ENCODE peak calls at places on chromosomes 12 and 14, in eight cellular contexts. I is cerebellar cortex; T is fibroblast of pulmonary artery; C is epithelial cell of prostate; K is iris pigment epithelial cell; F is mucosa of descending colon; W is T-helper 1 cell; Y is stimulated activated CD4-positive, alpha-beta T cell treated with anti-CD3 and anti-CD28 coated beads, Interleukin-12 subunit alpha, Interleukin-12 subunit beta, amount 100 ng/mL, for 4 hours. S is an unnamed sample.

GRCh38 chr12:50986961-50987737 is 34.8 kb downstream of the HIGD1C start:
- DNase-seq in I (peak), T (peak), C (no peak), K (peak), F (no peak), W (peak), Y (no peak), S (no peak)

GRCh38 chr12:116092776-116093175 is 184.7 kb downstream of the MED13L start:
- DNase-seq in I (no peak), T (no peak), C (no peak), K (no peak), F (no peak), W (no peak), Y (no peak), S (no peak)

GRCh38 chr14:89669209-89669608 is 252.2 kb upstream of the FOXN3 start:
- DNase-seq in I (no peak), T (no peak), C (no peak), K (no peak), F (peak), W (no peak), Y (no peak), S (no peak)

GRCh38 chr14:54565236-54566151 is 1.4 kb upstream of the SAMD4A start:
- DNase-seq in I (peak), T (peak), C (no peak), K (peak), F (peak), W (peak), Y (peak), S (peak)

GRCh38 chr12:126891789-126892188 is 1375.2 kb upstream of the TMEM132C start:
- DNase-seq in I (no peak), T (no peak), C (no peak), K (no peak), F (no peak), W (no peak), Y (no peak), S (no peak)

GRCh38 chr14:24079521-24080141 is 8.3 kb downstream of the CPNE6 start:
- DNase-seq in I (peak), T (no peak), C (no peak), K (no peak), F (no peak), W (no peak), Y (no peak), S (no peak)

GRCh38 chr12:77133566-77133965 is 68.2 kb upstream of the E2F7 start:
- DNase-seq in I (no peak), T (peak), C (no peak), K (peak), F (peak), W (no peak), Y (no peak), S (no peak)

GRCh38 chr12:29639893-29640495 is 142.5 kb upstream of the OVCH1 start:
- DNase-seq in I (no peak), T (peak), C (no peak), K (no peak), F (no peak), W (no peak), Y (no peak), S (peak)

GRCh38 chr12:82144505-82144904 is 213.7 kb downstream of the CCDC59 start:
- DNase-seq in I (no peak), T (no peak), C (no peak), K (no peak), F (no peak), W (no peak), Y (no peak), S (no peak)

GRCh38 chr12:126742326-126742725 is 1524.6 kb upstream of the TMEM132C start:
- DNase-seq in I (peak), T (no peak), C (no peak), K (no peak), F (no peak), W (no peak), Y (no peak), S (no peak)

GRCh38 chr12:76519538-76519937 is 40.0 kb downstream of the OSBPL8 start:
- DNase-seq in I (no peak), T (peak), C (no peak), K (peak), F (no peak), W (no peak), Y (no peak), S (no peak)

GRCh38 chr12:48681738-48682532 is at the start of gene KANSL2:
- DNase-seq in I (peak), T (peak), C (peak), K (peak), F (peak), W (peak), Y (peak), S (peak)

GRCh38 chr12:88763536-88764100 is 183.3 kb upstream of the KITLG start:
- DNase-seq in I (no peak), T (no peak), C (peak), K (no peak), F (no peak), W (no peak), Y (no peak), S (no peak)

GRCh38 chr12:129544716-129545115 is 359.1 kb downstream of the TMEM132D start:
- DNase-seq in I (no peak), T (no peak), C (no peak), K (no peak), F (no peak), W (no peak), Y (no peak), S (no peak)

GRCh38 chr14:103551338-103551762 is 11.1 kb downstream of the BAG5 start:
- DNase-seq in I (peak), T (no peak), C (no peak), K (no peak), F (peak), W (no peak), Y (no peak), S (no peak)

GRCh38 chr12:56086096-56086495 is 6.1 kb downstream of the ERBB3 start:
- DNase-seq in I (no peak), T (no peak), C (peak), K (no peak), F (no peak), W (no peak), Y (no peak), S (no peak)

GRCh38 chr12:104499207-104499606 is 42.5 kb downstream of the CHST11 start:
- DNase-seq in I (no peak), T (no peak), C (no peak), K (no peak), F (no peak), W (no peak), Y (no peak), S (no peak)